ENCODE peak calls at places on chromosomes 5 and 9, in six cellular contexts. P is COR-L47; W is T follicular helper cell; G is activated T-helper 1 cell treated with Interleukin-2 at 50 U/mL for 16 hours; S is CD8-positive, alpha-beta T cell; D is HepG2. T is an unnamed sample.

GRCh38 chr9:134204991-134205578 is 40.7 kb upstream of the RNU6ATAC start:
- DNase-seq in P (no peak), W (no peak), G (no peak), S (no peak), D (peak), T (no peak)

GRCh38 chr5:171308453-171309275 is at the start of gene TLX3:
- DNase-seq in P (peak), W (no peak), G (no peak), S (no peak), D (no peak), T (no peak)

GRCh38 chr9:133605856-133606721 is 3.1 kb downstream of the FAM163B start:
- DNase-seq in P (no peak), W (no peak), G (no peak), S (no peak), D (no peak), T (no peak)

GRCh38 chr9:86186696-86187095 is 72.8 kb downstream of the C9orf153 start:
- DNase-seq in P (no peak), W (no peak), G (no peak), S (no peak), D (no peak), T (no peak)

GRCh38 chr9:120869726-120870125 is 7.3 kb downstream of the PHF19 start:
- DNase-seq in P (no peak), W (no peak), G (no peak), S (no peak), D (no peak), T (no peak)

GRCh38 chr9:18566125-18566524 is 92.2 kb downstream of the ADAMTSL1 start:
- DNase-seq in P (no peak), W (no peak), G (no peak), S (no peak), D (no peak), T (no peak)

GRCh38 chr9:78963911-78964310 is 607.9 kb upstream of the TLE4 start:
- DNase-seq in P (no peak), W (no peak), G (no peak), S (no peak), D (no peak), T (no peak)

GRCh38 chr9:130535818-130536521 is 43.4 kb upstream of the FUBP3 start:
- DNase-seq in P (peak), W (no peak), G (no peak), S (no peak), D (peak), T (no peak)

GRCh38 chr5:178384815-178385471 is 152.3 kb upstream of the PHYKPL start:
- DNase-seq in P (no peak), W (no peak), G (no peak), S (no peak), D (no peak), T (no peak)

GRCh38 chr9:97564291-97565175 is 63.1 kb downstream of the TMOD1 start:
- DNase-seq in P (peak), W (no peak), G (no peak), S (no peak), D (no peak), T (peak)

GRCh38 chr5:93249651-93250289 is 331.2 kb downstream of the NR2F1-AS1 start:
- DNase-seq in P (no peak), W (no peak), G (no peak), S (no peak), D (no peak), T (no peak)

GRCh38 chr9:99004115-99004514 is 60.4 kb downstream of the COL15A1 start:
- DNase-seq in P (no peak), W (no peak), G (no peak), S (no peak), D (no peak), T (no peak)

GRCh38 chr9:115167175-115167574 is 49.2 kb upstream of the TNC start:
- DNase-seq in P (no peak), W (no peak), G (no peak), S (no peak), D (no peak), T (peak)

GRCh38 chr5:81631124-81631523 is 119.8 kb downstream of the SSBP2 start:
- DNase-seq in P (no peak), W (no peak), G (no peak), S (no peak), D (no peak), T (no peak)

GRCh38 chr5:12320331-12320730 is 416.1 kb upstream of the CTNND2 start:
- DNase-seq in P (no peak), W (no peak), G (no peak), S (no peak), D (no peak), T (no peak)

GRCh38 chr5:133295520-133295919 is 243.7 kb downstream of the HSPA4 start:
- DNase-seq in P (no peak), W (no peak), G (no peak), S (no peak), D (no peak), T (no peak)

GRCh38 chr9:130451509-130452388 is 7.0 kb downstream of the ASS1 start:
- DNase-seq in P (peak), W (no peak), G (no peak), S (no peak), D (peak), T (peak)

GRCh38 chr5:89816038-89816437 is 593.5 kb downstream of the CETN3 start:
- DNase-seq in P (no peak), W (no peak), G (no peak), S (no peak), D (no peak), T (no peak)

GRCh38 chr9:95197692-95198271 is 119.7 kb downstream of the FANCC start:
- DNase-seq in P (no peak), W (no peak), G (no peak), S (no peak), D (no peak), T (no peak)

GRCh38 chr5:174910245-174910737 is 185.9 kb downstream of the MSX2 start:
- DNase-seq in P (peak), W (peak), G (peak), S (peak), D (peak), T (peak)

GRCh38 chr5:68110264-68110663 is 105.3 kb upstream of the PIK3R1 start:
- DNase-seq in P (peak), W (no peak), G (no peak), S (no peak), D (no peak), T (no peak)

GRCh38 chr5:104739905-104740304 is 1177.3 kb upstream of the NUDT12 start:
- DNase-seq in P (no peak), W (no peak), G (no peak), S (no peak), D (no peak), T (no peak)

GRCh38 chr5:169856571-169856970 is 123.7 kb downstream of the INSYN2B start:
- DNase-seq in P (no peak), W (no peak), G (no peak), S (no peak), D (no peak), T (peak)

GRCh38 chr5:136020383-136021015 is 8.3 kb upstream of the TGFBI start:
- DNase-seq in P (no peak), W (no peak), G (no peak), S (no peak), D (peak), T (peak)

GRCh38 chr5:71894091-71894490 is 175.0 kb downstream of the CARTPT start:
- DNase-seq in P (no peak), W (no peak), G (no peak), S (no peak), D (no peak), T (no peak)

GRCh38 chr5:153905214-153905613 is 133.5 kb downstream of the FAM114A2 start:
- DNase-seq in P (no peak), W (no peak), G (no peak), S (no peak), D (no peak), T (no peak)

GRCh38 chr9:128882677-128883590 is 1.0 kb downstream of the LRRC8A start:
- DNase-seq in P (no peak), W (no peak), G (no peak), S (no peak), D (peak), T (no peak)

GRCh38 chr5:68884893-68885292 is 208.9 kb upstream of the SLC30A5 start:
- DNase-seq in P (no peak), W (no peak), G (no peak), S (no peak), D (peak), T (no peak)

GRCh38 chr5:119037496-119038215 is 33.2 kb upstream of the DMXL1 start:
- DNase-seq in P (no peak), W (no peak), G (no peak), S (no peak), D (no peak), T (no peak)

GRCh38 chr9:134549336-134549735 is 92.3 kb upstream of the COL5A1 start:
- DNase-seq in P (no peak), W (no peak), G (no peak), S (no peak), D (no peak), T (no peak)

GRCh38 chr5:67693956-67694564 is 497.5 kb upstream of the CD180 start:
- DNase-seq in P (no peak), W (no peak), G (no peak), S (no peak), D (no peak), T (no peak)